ENCODE peak calls at places on chromosomes 5 and 9, in seven cellular contexts. One of them, this sample, is unnamed.

GRCh38 chr5:141637266-141637692 is 482 bp downstream of the RELL2 start:
- DNase-seq in AG08396: peak; percentile 26
- DNase-seq in heart right ventricle: no peak
- DNase-seq in NCI-H2029 treated with DMSO at 0.1 percent for 48 hours: no peak
- DNase-seq in stimulated activated CD8-positive, alpha-beta memory T cell treated with anti-CD3 and anti-CD28 coated beads, Interleukin-15, amount 100 ng/mL, for 1 hour: peak; percentile 14
- DNase-seq in AML-193: no peak
- DNase-seq in choroid plexus epithelial cell: no peak
- DNase-seq in this sample: no peak

GRCh38 chr9:31259824-31260223 is 1124.6 kb upstream of the ACO1 start:
- DNase-seq in NCI-H2029 treated with DMSO at 0.1 percent for 48 hours: no peak
- DNase-seq in heart right ventricle: no peak
- DNase-seq in stimulated activated CD8-positive, alpha-beta memory T cell treated with anti-CD3 and anti-CD28 coated beads, Interleukin-15, amount 100 ng/mL, for 1 hour: no peak
- DNase-seq in choroid plexus epithelial cell: no peak
- DNase-seq in AG08396: no peak
- DNase-seq in AML-193: no peak
- DNase-seq in this sample: no peak

GRCh38 chr9:79254900-79255651 is 316.7 kb upstream of the TLE4 start:
- DNase-seq in choroid plexus epithelial cell: peak; percentile 50
- DNase-seq in AML-193: peak; percentile 34
- DNase-seq in stimulated activated CD8-positive, alpha-beta memory T cell treated with anti-CD3 and anti-CD28 coated beads, Interleukin-15, amount 100 ng/mL, for 1 hour: no peak
- DNase-seq in heart right ventricle: no peak
- DNase-seq in NCI-H2029 treated with DMSO at 0.1 percent for 48 hours: no peak
- DNase-seq in AG08396: no peak
- DNase-seq in this sample: no peak

GRCh38 chr9:22244141-22245011 is 202.2 kb upstream of the DMRTA1 start:
- DNase-seq in AG08396: peak; percentile 36
- DNase-seq in AML-193: peak; percentile 78
- DNase-seq in NCI-H2029 treated with DMSO at 0.1 percent for 48 hours: peak; percentile 10
- DNase-seq in choroid plexus epithelial cell: peak; percentile 88
- DNase-seq in heart right ventricle: no peak
- DNase-seq in stimulated activated CD8-positive, alpha-beta memory T cell treated with anti-CD3 and anti-CD28 coated beads, Interleukin-15, amount 100 ng/mL, for 1 hour: no peak
- DNase-seq in this sample: peak; percentile 69

GRCh38 chr5:175765858-175766257 is 105.5 kb upstream of the CPLX2 start:
- DNase-seq in heart right ventricle: no peak
- DNase-seq in NCI-H2029 treated with DMSO at 0.1 percent for 48 hours: no peak
- DNase-seq in choroid plexus epithelial cell: no peak
- DNase-seq in AG08396: no peak
- DNase-seq in stimulated activated CD8-positive, alpha-beta memory T cell treated with anti-CD3 and anti-CD28 coated beads, Interleukin-15, amount 100 ng/mL, for 1 hour: no peak
- DNase-seq in AML-193: peak; percentile 46
- DNase-seq in this sample: no peak

GRCh38 chr9:128084746-128085145 is 16.7 kb downstream of the SLC25A25 start:
- DNase-seq in AG08396: no peak
- DNase-seq in heart right ventricle: no peak
- DNase-seq in NCI-H2029 treated with DMSO at 0.1 percent for 48 hours: no peak
- DNase-seq in AML-193: no peak
- DNase-seq in stimulated activated CD8-positive, alpha-beta memory T cell treated with anti-CD3 and anti-CD28 coated beads, Interleukin-15, amount 100 ng/mL, for 1 hour: no peak
- DNase-seq in choroid plexus epithelial cell: no peak
- DNase-seq in this sample: no peak

GRCh38 chr5:174493536-174493935 is 230.8 kb upstream of the MSX2 start:
- DNase-seq in heart right ventricle: no peak
- DNase-seq in NCI-H2029 treated with DMSO at 0.1 percent for 48 hours: no peak
- DNase-seq in choroid plexus epithelial cell: no peak
- DNase-seq in AG08396: no peak
- DNase-seq in AML-193: no peak
- DNase-seq in stimulated activated CD8-positive, alpha-beta memory T cell treated with anti-CD3 and anti-CD28 coated beads, Interleukin-15, amount 100 ng/mL, for 1 hour: no peak
- DNase-seq in this sample: no peak

GRCh38 chr9:75615284-75615683 is 275.2 kb upstream of the PCSK5 start:
- DNase-seq in AML-193: no peak
- DNase-seq in stimulated activated CD8-positive, alpha-beta memory T cell treated with anti-CD3 and anti-CD28 coated beads, Interleukin-15, amount 100 ng/mL, for 1 hour: no peak
- DNase-seq in AG08396: no peak
- DNase-seq in NCI-H2029 treated with DMSO at 0.1 percent for 48 hours: peak; percentile 91
- DNase-seq in heart right ventricle: no peak
- DNase-seq in choroid plexus epithelial cell: no peak
- DNase-seq in this sample: no peak

GRCh38 chr9:76716270-76716669 is 48.0 kb upstream of the PCA3 start:
- DNase-seq in NCI-H2029 treated with DMSO at 0.1 percent for 48 hours: peak; percentile 62
- DNase-seq in AG08396: no peak
- DNase-seq in stimulated activated CD8-positive, alpha-beta memory T cell treated with anti-CD3 and anti-CD28 coated beads, Interleukin-15, amount 100 ng/mL, for 1 hour: no peak
- DNase-seq in choroid plexus epithelial cell: no peak
- DNase-seq in heart right ventricle: no peak
- DNase-seq in AML-193: no peak
- DNase-seq in this sample: no peak

This sample was measured in fibroblast of villous mesenchyme.